ENCODE peak calls at places on chromosome 4, in five cellular contexts. One of them, this sample, is unnamed.

GRCh38 chr4:180578175-180578574 is 1665.0 kb upstream of the TENM3 start:
- DNase-seq in right atrium auricular region: no peak
- DNase-seq in fibroblast of pulmonary artery: no peak
- DNase-seq in vagina: no peak
- DNase-seq in cardiac fibroblast: no peak
- DNase-seq in this sample: no peak

GRCh38 chr4:56773346-56773745 is 48.2 kb downstream of the SPINK2 start:
- DNase-seq in fibroblast of pulmonary artery: no peak
- DNase-seq in cardiac fibroblast: no peak
- DNase-seq in vagina: no peak
- DNase-seq in right atrium auricular region: no peak
- DNase-seq in this sample: no peak

GRCh38 chr4:3193531-3194203 is 55.3 kb upstream of the MSANTD1 start:
- DNase-seq in fibroblast of pulmonary artery: peak; percentile 29
- DNase-seq in cardiac fibroblast: peak; percentile 22
- DNase-seq in right atrium auricular region: no peak
- DNase-seq in vagina: no peak
- DNase-seq in this sample: no peak

GRCh38 chr4:119207051-119207450 is 5.5 kb upstream of the USP53 start:
- DNase-seq in right atrium auricular region: no peak
- DNase-seq in vagina: no peak
- DNase-seq in fibroblast of pulmonary artery: peak; percentile 76
- DNase-seq in cardiac fibroblast: peak; percentile 51
- DNase-seq in this sample: peak; percentile 19

GRCh38 chr4:120919358-120919757 is 3.2 kb downstream of the PRDM5 start:
- DNase-seq in vagina: no peak
- DNase-seq in right atrium auricular region: no peak
- DNase-seq in cardiac fibroblast: no peak
- DNase-seq in fibroblast of pulmonary artery: no peak
- DNase-seq in this sample: no peak

GRCh38 chr4:150251752-150252190 is 173.5 kb downstream of the DCLK2 start:
- DNase-seq in cardiac fibroblast: no peak
- DNase-seq in fibroblast of pulmonary artery: no peak
- DNase-seq in right atrium auricular region: no peak
- DNase-seq in vagina: no peak
- DNase-seq in this sample: no peak

GRCh38 chr4:14018191-14018853 is 390.8 kb upstream of the BOD1L1 start:
- DNase-seq in cardiac fibroblast: no peak
- DNase-seq in fibroblast of pulmonary artery: no peak
- DNase-seq in vagina: no peak
- DNase-seq in right atrium auricular region: no peak
- DNase-seq in this sample: no peak

GRCh38 chr4:98539741-98540140 is 118.7 kb downstream of the TSPAN5 start:
- DNase-seq in vagina: no peak
- DNase-seq in right atrium auricular region: no peak
- DNase-seq in fibroblast of pulmonary artery: no peak
- DNase-seq in cardiac fibroblast: no peak
- DNase-seq in this sample: no peak

GRCh38 chr4:156676116-156676851 is 295.3 kb downstream of the PDGFC start:
- DNase-seq in right atrium auricular region: no peak
- DNase-seq in cardiac fibroblast: peak; percentile 35
- DNase-seq in vagina: no peak
- DNase-seq in fibroblast of pulmonary artery: no peak
- DNase-seq in this sample: no peak

GRCh38 chr4:3783691-3784306 is 17.6 kb downstream of the ADRA2C start:
- DNase-seq in fibroblast of pulmonary artery: no peak
- DNase-seq in right atrium auricular region: no peak
- DNase-seq in cardiac fibroblast: no peak
- DNase-seq in vagina: no peak
- DNase-seq in this sample: no peak

GRCh38 chr4:151703401-151703800 is 57.4 kb downstream of the GATB start:
- DNase-seq in right atrium auricular region: no peak
- DNase-seq in fibroblast of pulmonary artery: no peak
- DNase-seq in vagina: no peak
- DNase-seq in cardiac fibroblast: no peak
- DNase-seq in this sample: no peak

GRCh38 chr4:96642486-96642885 is 802.6 kb downstream of the PDHA2 start:
- DNase-seq in fibroblast of pulmonary artery: no peak
- DNase-seq in right atrium auricular region: no peak
- DNase-seq in cardiac fibroblast: no peak
- DNase-seq in vagina: no peak
- DNase-seq in this sample: no peak

GRCh38 chr4:7226993-7227392 is 34.7 kb downstream of the SORCS2 start:
- DNase-seq in fibroblast of pulmonary artery: no peak
- DNase-seq in vagina: no peak
- DNase-seq in right atrium auricular region: no peak
- DNase-seq in cardiac fibroblast: no peak
- DNase-seq in this sample: no peak

GRCh38 chr4:160129439-160129838 is 1026.6 kb downstream of the RAPGEF2 start:
- DNase-seq in cardiac fibroblast: no peak
- DNase-seq in vagina: no peak
- DNase-seq in right atrium auricular region: no peak
- DNase-seq in fibroblast of pulmonary artery: peak; percentile 0
- DNase-seq in this sample: peak; percentile 16

GRCh38 chr4:84907145-84907544 is 59.3 kb downstream of the WDFY3 start:
- DNase-seq in right atrium auricular region: no peak
- DNase-seq in vagina: no peak
- DNase-seq in fibroblast of pulmonary artery: no peak
- DNase-seq in cardiac fibroblast: no peak
- DNase-seq in this sample: no peak

GRCh38 chr4:125388653-125389052 is 73.9 kb downstream of the FAT4 start:
- DNase-seq in right atrium auricular region: no peak
- DNase-seq in cardiac fibroblast: peak; percentile 93
- DNase-seq in fibroblast of pulmonary artery: peak; percentile 84
- DNase-seq in vagina: no peak
- DNase-seq in this sample: peak; percentile 41
- H3K4me3 ChIP-seq in right atrium auricular region: no peak overlapping the region
- H3K4me3 ChIP-seq in cardiac fibroblast: no peak overlapping the region
- H3K4me3 ChIP-seq in fibroblast of pulmonary artery: no peak overlapping the region
- H3K4me3 ChIP-seq in vagina: no peak overlapping the region
- H3K4me3 ChIP-seq in this sample: no peak overlapping the region

GRCh38 chr4:70940134-70940533 is 38.0 kb downstream of the MOB1B start:
- DNase-seq in fibroblast of pulmonary artery: no peak
- DNase-seq in vagina: no peak
- DNase-seq in cardiac fibroblast: no peak
- DNase-seq in right atrium auricular region: no peak
- DNase-seq in this sample: no peak

GRCh38 chr4:70946944-70947343 is 44.8 kb downstream of the MOB1B start:
- DNase-seq in right atrium auricular region: no peak
- DNase-seq in fibroblast of pulmonary artery: peak; percentile 19
- DNase-seq in cardiac fibroblast: peak; percentile 18
- DNase-seq in vagina: no peak
- DNase-seq in this sample: no peak

GRCh38 chr4:70945452-70946055 is 43.4 kb downstream of the MOB1B start:
- DNase-seq in cardiac fibroblast: peak; percentile 32
- DNase-seq in vagina: no peak
- DNase-seq in fibroblast of pulmonary artery: peak; percentile 16
- DNase-seq in right atrium auricular region: no peak
- DNase-seq in this sample: no peak

GRCh38 chr4:70945046-70945445 is 42.9 kb downstream of the MOB1B start:
- DNase-seq in vagina: no peak
- DNase-seq in cardiac fibroblast: no peak
- DNase-seq in fibroblast of pulmonary artery: no peak
- DNase-seq in right atrium auricular region: no peak
- DNase-seq in this sample: no peak

DNA sequence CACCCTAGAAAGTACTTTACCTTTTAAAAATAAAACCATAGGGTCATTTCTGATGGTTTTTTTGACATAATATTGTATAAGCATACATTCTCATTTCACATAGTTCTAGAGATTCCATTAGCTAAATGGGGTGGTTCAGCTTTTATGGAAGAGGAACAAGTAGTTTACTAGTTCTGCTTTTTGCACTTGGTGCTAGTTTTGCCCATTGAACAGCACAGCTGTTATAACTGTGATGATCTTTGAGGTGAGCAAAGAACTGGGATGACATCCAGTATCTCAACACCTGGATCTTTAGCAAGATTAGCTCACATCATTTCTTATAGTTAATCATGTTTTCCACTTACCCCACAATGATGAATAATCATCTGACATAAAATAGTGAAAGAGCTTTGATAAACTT is 40.9 kb downstream of the MOB1B start:
- DNase-seq in right atrium auricular region: no peak
- DNase-seq in vagina: no peak
- DNase-seq in fibroblast of pulmonary artery: no peak
- DNase-seq in cardiac fibroblast: no peak
- DNase-seq in this sample: no peak
- H3K4me3 ChIP-seq in right atrium auricular region: no peak overlapping the region
- H3K4me3 ChIP-seq in vagina: no peak overlapping the region
- H3K4me3 ChIP-seq in fibroblast of pulmonary artery: no peak overlapping the region
- H3K4me3 ChIP-seq in cardiac fibroblast: no peak overlapping the region
- H3K4me3 ChIP-seq in this sample: no peak overlapping the region

GRCh38 chr4:21986312-21986711 is 37.7 kb upstream of the KCNIP4 start:
- DNase-seq in fibroblast of pulmonary artery: no peak
- DNase-seq in right atrium auricular region: no peak
- DNase-seq in vagina: no peak
- DNase-seq in cardiac fibroblast: no peak
- DNase-seq in this sample: no peak

GRCh38 chr4:21991537-21991936 is 43.0 kb upstream of the KCNIP4 start:
- DNase-seq in vagina: no peak
- DNase-seq in cardiac fibroblast: no peak
- DNase-seq in right atrium auricular region: no peak
- DNase-seq in fibroblast of pulmonary artery: no peak
- DNase-seq in this sample: no peak

GRCh38 chr4:21992330-21992729 is 43.8 kb upstream of the KCNIP4 start:
- DNase-seq in vagina: no peak
- DNase-seq in fibroblast of pulmonary artery: peak; percentile 68
- DNase-seq in right atrium auricular region: no peak
- DNase-seq in cardiac fibroblast: peak; percentile 5
- DNase-seq in this sample: no peak

GRCh38 chr4:21991050-21991449 is 42.5 kb upstream of the KCNIP4 start:
- DNase-seq in fibroblast of pulmonary artery: peak; percentile 73
- DNase-seq in right atrium auricular region: no peak
- DNase-seq in vagina: no peak
- DNase-seq in cardiac fibroblast: no peak
- DNase-seq in this sample: no peak
- H3K4me3 ChIP-seq in fibroblast of pulmonary artery: no peak overlapping the region
- H3K4me3 ChIP-seq in right atrium auricular region: no peak overlapping the region
- H3K4me3 ChIP-seq in vagina: no peak overlapping the region
- H3K4me3 ChIP-seq in cardiac fibroblast: no peak overlapping the region
- H3K4me3 ChIP-seq in this sample: no peak overlapping the region

GRCh38 chr4:23904639-23905061 is 14.8 kb upstream of the PPARGC1A start:
- DNase-seq in cardiac fibroblast: no peak
- DNase-seq in vagina: no peak
- DNase-seq in fibroblast of pulmonary artery: no peak
- DNase-seq in right atrium auricular region: no peak
- DNase-seq in this sample: no peak

GRCh38 chr4:23902203-23902602 is 12.4 kb upstream of the PPARGC1A start:
- DNase-seq in vagina: no peak
- DNase-seq in cardiac fibroblast: no peak
- DNase-seq in fibroblast of pulmonary artery: no peak
- DNase-seq in right atrium auricular region: no peak
- DNase-seq in this sample: no peak

GRCh38 chr4:23909671-23910070 is 19.8 kb upstream of the PPARGC1A start:
- DNase-seq in fibroblast of pulmonary artery: no peak
- DNase-seq in right atrium auricular region: no peak
- DNase-seq in cardiac fibroblast: no peak
- DNase-seq in vagina: no peak
- DNase-seq in this sample: no peak

GRCh38 chr4:23903859-23904438 is 14.1 kb upstream of the PPARGC1A start:
- DNase-seq in fibroblast of pulmonary artery: no peak
- DNase-seq in right atrium auricular region: no peak
- DNase-seq in vagina: no peak
- DNase-seq in cardiac fibroblast: peak; percentile 12
- DNase-seq in this sample: peak; percentile 61

DNA sequence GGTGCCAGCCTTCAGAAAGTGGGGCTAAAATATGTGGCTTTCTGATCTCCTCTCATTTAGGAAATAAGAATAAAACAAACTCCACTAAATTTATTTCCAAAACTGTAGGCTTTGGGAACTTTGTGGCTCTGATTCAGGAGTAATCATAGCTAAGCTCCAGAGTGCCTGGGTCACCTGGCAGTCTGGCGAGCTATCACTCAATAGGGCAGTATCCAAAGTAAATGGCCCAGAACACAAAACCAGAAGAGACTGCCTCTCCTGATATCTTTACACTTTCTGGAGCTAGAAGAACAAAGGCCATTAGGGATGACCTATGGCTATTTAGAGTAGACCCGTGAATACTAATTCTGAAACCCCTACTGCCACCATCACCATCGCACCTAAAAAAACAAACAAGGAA is 17.0 kb upstream of the PPARGC1A start:
- DNase-seq in cardiac fibroblast: no peak
- DNase-seq in right atrium auricular region: no peak
- DNase-seq in fibroblast of pulmonary artery: no peak
- DNase-seq in vagina: no peak
- DNase-seq in this sample: no peak
- H3K4me3 ChIP-seq in cardiac fibroblast: no peak overlapping the region
- H3K4me3 ChIP-seq in right atrium auricular region: no peak overlapping the region
- H3K4me3 ChIP-seq in fibroblast of pulmonary artery: no peak overlapping the region
- H3K4me3 ChIP-seq in vagina: no peak overlapping the region
- H3K4me3 ChIP-seq in this sample: no peak overlapping the region

GRCh38 chr4:26787461-26788340 is 72.9 kb upstream of the STIM2 start:
- DNase-seq in vagina: no peak
- DNase-seq in right atrium auricular region: no peak
- DNase-seq in cardiac fibroblast: peak; percentile 84
- DNase-seq in fibroblast of pulmonary artery: peak; percentile 59
- DNase-seq in this sample: peak; percentile 57
- H3K4me3 ChIP-seq in vagina: no peak overlapping the region
- H3K4me3 ChIP-seq in right atrium auricular region: no peak overlapping the region
- H3K4me3 ChIP-seq in cardiac fibroblast: no peak overlapping the region
- H3K4me3 ChIP-seq in fibroblast of pulmonary artery: no peak overlapping the region
- H3K4me3 ChIP-seq in this sample: no peak overlapping the region

GRCh38 chr4:73836373-73837269 is at the start of gene CXCL6:
- DNase-seq in fibroblast of pulmonary artery: peak; percentile 70
- DNase-seq in cardiac fibroblast: peak; percentile 81
- DNase-seq in right atrium auricular region: no peak
- DNase-seq in vagina: no peak
- DNase-seq in this sample: no peak
- H3K4me3 ChIP-seq in fibroblast of pulmonary artery: peak within 1 kb of the TSS; percentile 67
- H3K4me3 ChIP-seq in cardiac fibroblast: peak within 1 kb of the TSS; percentile 63
- H3K4me3 ChIP-seq in right atrium auricular region: peak within 1 kb of the TSS; percentile 23
- H3K4me3 ChIP-seq in vagina: peak within 1 kb of the TSS; percentile 49
- H3K4me3 ChIP-seq in this sample: peak within 1 kb of the TSS; percentile 47

DNA sequence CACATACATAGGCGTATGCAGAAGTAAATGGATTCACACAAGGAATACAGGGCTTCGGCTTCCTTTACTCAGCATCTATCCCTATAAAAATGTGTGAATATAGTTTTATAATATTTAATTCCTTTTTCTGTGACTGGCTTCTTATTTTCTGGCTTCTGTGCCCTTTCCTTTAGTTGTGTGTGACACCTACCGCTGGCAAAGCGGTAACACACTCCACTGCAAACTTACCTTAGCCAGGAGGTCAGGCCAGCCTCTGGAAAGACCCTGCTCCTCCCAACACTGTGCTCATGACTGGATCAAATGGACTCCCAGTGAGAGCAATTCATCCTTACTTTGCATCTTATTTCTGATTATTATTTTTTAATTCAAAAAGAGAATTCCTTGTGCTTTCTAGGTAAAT is 244.2 kb downstream of the ANK2 start:
- DNase-seq in fibroblast of pulmonary artery: peak; percentile 43
- DNase-seq in right atrium auricular region: no peak
- DNase-seq in cardiac fibroblast: no peak
- DNase-seq in vagina: no peak
- DNase-seq in this sample: no peak
- H3K4me3 ChIP-seq in fibroblast of pulmonary artery: peak overlapping the region; percentile 29
- H3K4me3 ChIP-seq in right atrium auricular region: peak overlapping the region; percentile 12
- H3K4me3 ChIP-seq in cardiac fibroblast: peak overlapping the region; percentile 26
- H3K4me3 ChIP-seq in vagina: peak overlapping the region; percentile 9
- H3K4me3 ChIP-seq in this sample: no peak overlapping the region

GRCh38 chr4:40058854-40059253 is 2.2 kb downstream of the N4BP2 start:
- DNase-seq in vagina: no peak
- DNase-seq in cardiac fibroblast: no peak
- DNase-seq in fibroblast of pulmonary artery: no peak
- DNase-seq in right atrium auricular region: no peak
- DNase-seq in this sample: no peak
- H3K4me3 ChIP-seq in vagina: no peak overlapping the region
- H3K4me3 ChIP-seq in cardiac fibroblast: no peak overlapping the region
- H3K4me3 ChIP-seq in fibroblast of pulmonary artery: peak overlapping the region; percentile 67
- H3K4me3 ChIP-seq in right atrium auricular region: no peak overlapping the region
- H3K4me3 ChIP-seq in this sample: peak overlapping the region; percentile 76

GRCh38 chr4:1216076-1216614 is 32.8 kb downstream of the CTBP1 start:
- DNase-seq in right atrium auricular region: no peak
- DNase-seq in cardiac fibroblast: no peak
- DNase-seq in fibroblast of pulmonary artery: no peak
- DNase-seq in vagina: no peak
- DNase-seq in this sample: no peak
- H3K4me3 ChIP-seq in right atrium auricular region: no peak overlapping the region
- H3K4me3 ChIP-seq in cardiac fibroblast: no peak overlapping the region
- H3K4me3 ChIP-seq in fibroblast of pulmonary artery: no peak overlapping the region
- H3K4me3 ChIP-seq in vagina: no peak overlapping the region
- H3K4me3 ChIP-seq in this sample: no peak overlapping the region